ENCODE peak calls at places on chromosome X, in six cellular contexts. C, Q, E, R, H and M are unnamed samples.
A peak's percentile ranks its signal among the peaks of the same experiment; 100 is the strongest.

GRCh38 chrX:13081385-13082285 is 37.2 kb upstream of the FAM9C start:
- DNase-seq in H (peak; percentile 79), R (no peak), E (no peak), Q (peak; percentile 41), C (no peak), M (no peak)

GRCh38 chrX:39507617-39508299 is 590.0 kb downstream of the BCOR start:
- DNase-seq in R (no peak), E (no peak), Q (no peak), H (no peak), C (no peak), M (no peak)

GRCh38 chrX:151225843-151226242 is 49.5 kb downstream of the GPR50 start:
- DNase-seq in R (no peak), C (no peak), E (no peak), Q (no peak), H (no peak), M (no peak)

GRCh38 chrX:53223955-53224859 is 800 bp downstream of the KDM5C start:
- DNase-seq in C (peak; percentile 86), R (peak; percentile 33), H (peak; percentile 4), Q (peak; percentile 43), E (peak; percentile 33), M (no peak)

GRCh38 chrX:153665726-153666306 is 7.8 kb downstream of the PNCK start:
- DNase-seq in E (no peak), H (no peak), Q (no peak), C (no peak), R (no peak), M (no peak)

GRCh38 chrX:70087857-70088256 is 25.6 kb downstream of the OTUD6A start:
- DNase-seq in H (no peak), Q (peak; percentile 60), R (peak; percentile 41), C (no peak), E (peak; percentile 39), M (no peak)

GRCh38 chrX:107725761-107726555 is 49.6 kb downstream of the TSC22D3 start:
- DNase-seq in R (no peak), H (no peak), C (no peak), Q (no peak), E (no peak), M (no peak)

GRCh38 chrX:84219551-84219950 is 31.6 kb upstream of the RPS6KA6 start:
- DNase-seq in E (no peak), H (no peak), R (no peak), Q (no peak), C (peak; percentile 55), M (no peak)

GRCh38 chrX:139382529-139382928 is 148.0 kb upstream of the F9 start:
- DNase-seq in R (no peak), C (no peak), H (no peak), E (no peak), Q (no peak), M (no peak)

GRCh38 chrX:108224727-108225455 is 133.3 kb downstream of the ATG4A start:
- DNase-seq in Q (peak; percentile 3), R (no peak), H (peak; percentile 12), C (peak; percentile 58), E (peak; percentile 73), M (peak; percentile 22)

GRCh38 chrX:135740683-135741149 is 27.3 kb downstream of the CT45A3 start:
- DNase-seq in R (no peak), E (no peak), H (peak; percentile 44), Q (no peak), C (no peak), M (peak; percentile 3)
- TF ChIP-seq CTCF in R (peak; percentile 23), E (peak; percentile 35), H (peak; percentile 59), Q (no peak), C (peak; percentile 39), M (peak; percentile 31)

DNA sequence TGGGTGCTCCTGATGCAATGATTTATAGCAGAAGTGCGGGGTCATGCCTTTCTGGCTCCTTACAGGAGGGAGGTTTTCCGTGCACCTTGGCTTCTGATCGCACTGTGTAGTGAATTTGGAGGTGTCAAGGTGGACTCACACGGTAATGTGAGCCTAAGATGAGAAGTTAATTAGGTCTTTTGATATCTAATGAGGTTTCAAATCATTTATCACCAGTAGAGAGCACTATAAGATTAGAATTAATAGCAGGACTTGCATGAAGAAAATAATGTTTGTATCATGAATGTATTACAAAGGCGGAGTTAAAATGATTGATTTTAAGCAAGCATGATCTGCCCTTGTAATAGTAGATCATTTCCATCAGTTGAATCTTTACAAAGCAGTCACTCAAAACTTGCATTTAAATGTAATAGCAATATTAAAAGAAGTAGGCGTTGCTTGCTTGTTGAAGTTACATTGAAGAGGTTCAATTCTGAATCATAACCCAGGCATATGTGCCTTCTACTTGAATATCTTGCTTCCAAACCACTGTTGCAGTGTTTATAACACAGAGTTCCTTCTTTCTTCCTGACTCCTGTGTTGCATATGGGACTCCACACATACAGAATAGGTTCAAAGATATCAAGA is 152.1 kb downstream of the FMR1NB start:
- DNase-seq in Q (peak; percentile 8), E (no peak), R (no peak), H (peak; percentile 0), C (no peak), M (no peak)
- TF ChIP-seq CTCF in Q (peak; percentile 35), E (no peak), R (no peak), H (no peak), C (no peak), M (peak; percentile 47)

GRCh38 chrX:43456056-43456455 is 200.0 kb upstream of the MAOA start:
- DNase-seq in Q (no peak), H (no peak), C (no peak), R (no peak), E (no peak), M (no peak)

DNA sequence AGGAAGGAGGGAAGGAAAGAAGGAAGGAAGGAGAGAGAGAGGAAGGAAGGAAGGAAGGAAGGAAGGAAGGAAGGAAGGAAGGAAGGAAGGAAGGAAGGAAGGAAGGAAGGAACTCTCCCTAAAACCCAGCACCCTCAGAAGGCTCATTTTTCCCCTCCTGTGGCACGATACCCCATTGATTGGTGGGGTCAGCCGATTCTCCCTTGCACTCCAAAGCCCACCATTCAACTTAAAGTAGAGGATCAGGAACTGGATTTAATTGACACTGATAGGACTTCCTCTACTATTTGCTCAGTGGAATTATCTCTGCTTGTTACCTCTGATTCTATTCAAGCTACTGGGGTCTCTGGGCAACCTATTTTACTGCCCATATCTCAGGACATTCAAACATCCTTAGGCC is 199.2 kb upstream of the MAOA start:
- DNase-seq in H (no peak), R (no peak), C (no peak), Q (no peak), E (no peak), M (no peak)
- TF ChIP-seq CTCF in H (no peak), R (no peak), C (no peak), Q (no peak), E (no peak), M (no peak)

DNA sequence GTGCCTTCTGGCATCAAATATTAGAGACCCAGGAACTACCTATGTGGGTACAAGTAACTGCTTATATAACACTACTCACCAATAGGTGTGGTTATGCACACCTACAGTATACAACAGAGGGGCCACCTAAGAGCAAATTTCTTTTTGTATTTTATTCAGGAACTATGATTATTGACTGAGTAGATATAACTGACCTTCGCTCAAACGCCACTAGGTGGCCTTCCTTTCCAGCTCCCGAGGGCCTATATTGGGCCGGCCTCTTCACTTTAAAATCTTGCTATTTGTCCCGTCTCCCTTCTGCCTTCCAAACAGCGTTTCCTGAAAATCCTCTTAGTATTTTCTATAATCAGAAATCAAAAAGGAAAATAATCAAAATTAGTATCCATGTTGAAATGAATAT is 19.9 kb upstream of the PABPC5 start:
- DNase-seq in H (no peak), E (peak; percentile 37), R (no peak), Q (peak; percentile 15), C (no peak), M (no peak)
- TF ChIP-seq CTCF in H (no peak), E (no peak), R (peak; percentile 6), Q (peak; percentile 49), C (peak; percentile 25), M (peak; percentile 74)

GRCh38 chrX:66164931-66165330 is 884 bp downstream of the HEPH start:
- DNase-seq in R (no peak), C (no peak), Q (no peak), E (no peak), H (no peak), M (no peak)
- TF ChIP-seq CTCF in R (no peak), C (no peak), Q (no peak), E (no peak), H (no peak), M (no peak)

DNA sequence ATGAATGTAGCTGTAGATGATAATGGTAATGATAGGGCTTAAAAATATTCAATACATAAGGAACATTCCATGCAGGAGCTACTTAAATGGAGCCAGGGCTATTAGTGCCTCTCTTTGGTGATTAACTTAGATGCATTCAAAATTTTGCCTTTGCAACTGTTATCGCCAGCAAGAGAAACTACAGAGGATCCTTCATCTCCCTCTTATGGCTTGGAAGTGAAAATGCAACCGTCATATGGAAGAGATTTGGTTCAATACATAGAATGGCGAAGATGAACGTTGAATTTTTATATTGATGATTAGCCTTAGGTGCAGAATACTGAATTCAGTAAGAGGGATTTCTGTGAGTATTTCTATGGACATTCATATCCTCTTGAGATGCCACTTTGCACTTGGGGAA is 134.5 kb upstream of the NLGN4X start:
- DNase-seq in C (peak; percentile 0), E (peak; percentile 19), H (no peak), R (no peak), Q (no peak), M (no peak)
- TF ChIP-seq CTCF in C (no peak), E (no peak), H (no peak), R (no peak), Q (no peak), M (peak; percentile 59)

GRCh38 chrX:2875798-2876399 is 47.2 kb downstream of the GYG2 start:
- DNase-seq in C (no peak), H (peak; percentile 1), E (no peak), R (no peak), Q (no peak), M (no peak)
- TF ChIP-seq CTCF in C (peak; percentile 12), H (peak; percentile 18), E (peak; percentile 37), R (peak; percentile 17), Q (peak; percentile 40), M (peak; percentile 62)

GRCh38 chrX:125439194-125439849 is 119.7 kb downstream of the TEX13C start:
- DNase-seq in C (no peak), H (no peak), E (no peak), R (no peak), Q (no peak), M (no peak)

DNA sequence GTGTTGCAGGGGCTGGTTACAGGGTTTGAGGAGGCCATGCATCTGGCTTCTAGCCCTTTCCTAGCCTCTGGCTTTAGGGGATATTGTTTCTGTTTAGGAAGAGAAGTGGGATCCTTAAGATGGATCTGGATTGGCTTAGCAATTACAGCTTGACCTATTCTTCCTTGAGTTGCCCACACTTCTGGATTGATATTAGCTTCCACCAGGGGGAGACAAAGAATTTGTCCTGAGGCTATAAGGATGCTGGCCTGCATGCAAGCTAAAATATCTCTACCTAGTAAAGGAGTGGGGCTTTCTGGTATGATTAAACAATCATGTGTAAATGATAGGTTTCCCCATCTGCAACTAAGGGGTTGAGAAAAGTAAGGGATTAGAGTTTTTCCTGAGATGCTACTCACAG is 117.2 kb downstream of the TEX13C start:
- DNase-seq in R (no peak), H (peak; percentile 0), Q (no peak), C (no peak), E (peak; percentile 47), M (no peak)
- TF ChIP-seq CTCF in R (no peak), H (peak; percentile 15), Q (no peak), C (no peak), E (no peak), M (peak; percentile 65)

GRCh38 chrX:36957425-36958328 is 50.5 kb upstream of the FAM47C start:
- DNase-seq in R (no peak), E (peak; percentile 79), H (no peak), C (peak; percentile 2), Q (no peak), M (peak; percentile 11)
- TF ChIP-seq CTCF in R (no peak), E (peak; percentile 12), H (no peak), C (no peak), Q (no peak), M (peak; percentile 48)